ENCODE peak calls at places on chromosomes 2 and 18, in ten cellular contexts. One of them, this sample, is unnamed. For H3K4me1, the result is how much of the 10 kb centered on the place peaks cover.

GRCh38 chr18:67862069-67862468 is 345.5 kb upstream of the DSEL start:
- DNase-seq in small intestine: no peak
- DNase-seq in mammary epithelial cell: no peak
- DNase-seq in spleen: no peak
- DNase-seq in A549: no peak
- DNase-seq in ovary: no peak
- DNase-seq in pancreas: no peak
- DNase-seq in GM12878: no peak
- DNase-seq in CD4-positive, CD25-positive, alpha-beta regulatory T cell: no peak
- DNase-seq in A673: no peak
- DNase-seq in this sample: no peak

GRCh38 chr2:219567131-219567530 is 4.2 kb downstream of the OBSL1 start:
- DNase-seq in A673: no peak
- DNase-seq in spleen: no peak
- DNase-seq in CD4-positive, CD25-positive, alpha-beta regulatory T cell: no peak
- DNase-seq in small intestine: no peak
- DNase-seq in pancreas: no peak
- DNase-seq in GM12878: no peak
- DNase-seq in A549: no peak
- DNase-seq in mammary epithelial cell: no peak
- DNase-seq in ovary: no peak
- DNase-seq in this sample: no peak

GRCh38 chr2:75319951-75320350 is 120.6 kb upstream of the TACR1 start:
- DNase-seq in GM12878: no peak
- DNase-seq in A673: no peak
- DNase-seq in A549: no peak
- DNase-seq in ovary: no peak
- DNase-seq in pancreas: no peak
- DNase-seq in mammary epithelial cell: no peak
- DNase-seq in small intestine: no peak
- DNase-seq in spleen: no peak
- DNase-seq in CD4-positive, CD25-positive, alpha-beta regulatory T cell: no peak
- DNase-seq in this sample: no peak

GRCh38 chr2:166104084-166104483 is 23.7 kb downstream of the SCN1A start:
- DNase-seq in mammary epithelial cell: no peak
- DNase-seq in pancreas: no peak
- DNase-seq in ovary: no peak
- DNase-seq in A549: no peak
- DNase-seq in A673: no peak
- DNase-seq in small intestine: no peak
- DNase-seq in CD4-positive, CD25-positive, alpha-beta regulatory T cell: no peak
- DNase-seq in spleen: no peak
- DNase-seq in GM12878: no peak
- DNase-seq in this sample: no peak

GRCh38 chr2:127128508-127128907 is 21.6 kb upstream of the BIN1 start:
- DNase-seq in mammary epithelial cell: peak
- DNase-seq in A549: no peak
- DNase-seq in spleen: peak
- DNase-seq in small intestine: peak
- DNase-seq in GM12878: peak
- DNase-seq in A673: peak
- DNase-seq in pancreas: peak
- DNase-seq in CD4-positive, CD25-positive, alpha-beta regulatory T cell: no peak
- DNase-seq in ovary: no peak
- DNase-seq in this sample: peak

GRCh38 chr2:235709969-235710879 is 216.4 kb downstream of the AGAP1 start:
- DNase-seq in GM12878: no peak
- DNase-seq in small intestine: no peak
- DNase-seq in CD4-positive, CD25-positive, alpha-beta regulatory T cell: no peak
- DNase-seq in spleen: no peak
- DNase-seq in ovary: no peak
- DNase-seq in A673: peak
- DNase-seq in mammary epithelial cell: no peak
- DNase-seq in pancreas: no peak
- DNase-seq in A549: no peak
- DNase-seq in this sample: no peak

GRCh38 chr18:76875390-76876330 is 53.3 kb downstream of the ZNF236 start:
- DNase-seq in A673: peak
- DNase-seq in spleen: no peak
- DNase-seq in ovary: no peak
- DNase-seq in pancreas: peak
- DNase-seq in A549: peak
- DNase-seq in CD4-positive, CD25-positive, alpha-beta regulatory T cell: peak
- DNase-seq in GM12878: no peak
- DNase-seq in small intestine: peak
- DNase-seq in mammary epithelial cell: peak
- DNase-seq in this sample: peak

GRCh38 chr18:23498877-23499570 is 4.3 kb upstream of the RMC1 start:
- DNase-seq in A549: peak
- DNase-seq in small intestine: peak
- DNase-seq in spleen: peak
- DNase-seq in GM12878: no peak
- DNase-seq in mammary epithelial cell: peak
- DNase-seq in pancreas: peak
- DNase-seq in CD4-positive, CD25-positive, alpha-beta regulatory T cell: peak
- DNase-seq in A673: peak
- DNase-seq in ovary: peak
- DNase-seq in this sample: peak

GRCh38 chr2:1738646-1739302 is 5.5 kb downstream of the PXDN start:
- DNase-seq in ovary: peak
- DNase-seq in GM12878: no peak
- DNase-seq in A549: no peak
- DNase-seq in A673: no peak
- DNase-seq in small intestine: no peak
- DNase-seq in pancreas: no peak
- DNase-seq in CD4-positive, CD25-positive, alpha-beta regulatory T cell: no peak
- DNase-seq in mammary epithelial cell: no peak
- DNase-seq in spleen: no peak
- DNase-seq in this sample: no peak
- H3K4me1 ChIP-seq in ovary: under half
- H3K4me1 ChIP-seq in GM12878: under half
- H3K4me1 ChIP-seq in A549: under half
- H3K4me1 ChIP-seq in A673: under half
- H3K4me1 ChIP-seq in small intestine: under half
- H3K4me1 ChIP-seq in pancreas: under half
- H3K4me1 ChIP-seq in CD4-positive, CD25-positive, alpha-beta regulatory T cell: under half
- H3K4me1 ChIP-seq in mammary epithelial cell: under half
- H3K4me1 ChIP-seq in spleen: under half
- H3K4me1 ChIP-seq in this sample: under half

GRCh38 chr2:68936889-68937288 is 15.8 kb downstream of the GKN2 start:
- DNase-seq in A673: peak
- DNase-seq in mammary epithelial cell: peak
- DNase-seq in GM12878: no peak
- DNase-seq in small intestine: no peak
- DNase-seq in pancreas: no peak
- DNase-seq in ovary: no peak
- DNase-seq in CD4-positive, CD25-positive, alpha-beta regulatory T cell: no peak
- DNase-seq in A549: no peak
- DNase-seq in spleen: no peak
- DNase-seq in this sample: no peak
- H3K4me3 ChIP-seq in A673: no peak
- H3K4me3 ChIP-seq in mammary epithelial cell: no peak
- H3K4me3 ChIP-seq in GM12878: no peak
- H3K4me3 ChIP-seq in small intestine: no peak
- H3K4me3 ChIP-seq in pancreas: no peak
- H3K4me3 ChIP-seq in ovary: no peak
- H3K4me3 ChIP-seq in CD4-positive, CD25-positive, alpha-beta regulatory T cell: no peak
- H3K4me3 ChIP-seq in A549: no peak
- H3K4me3 ChIP-seq in spleen: no peak
- H3K4me3 ChIP-seq in this sample: no peak

GRCh38 chr2:217666338-217666737 is 336.5 kb downstream of the TNS1 start:
- DNase-seq in A549: no peak
- DNase-seq in small intestine: no peak
- DNase-seq in ovary: no peak
- DNase-seq in pancreas: no peak
- DNase-seq in CD4-positive, CD25-positive, alpha-beta regulatory T cell: no peak
- DNase-seq in GM12878: no peak
- DNase-seq in mammary epithelial cell: peak
- DNase-seq in spleen: no peak
- DNase-seq in A673: no peak
- DNase-seq in this sample: no peak
- H3K4me1 ChIP-seq in A549: under half
- H3K4me1 ChIP-seq in small intestine: under half
- H3K4me1 ChIP-seq in ovary: under half
- H3K4me1 ChIP-seq in pancreas: under half
- H3K4me1 ChIP-seq in CD4-positive, CD25-positive, alpha-beta regulatory T cell: under half
- H3K4me1 ChIP-seq in GM12878: under half
- H3K4me1 ChIP-seq in mammary epithelial cell: under half
- H3K4me1 ChIP-seq in spleen: under half
- H3K4me1 ChIP-seq in A673: under half
- H3K4me1 ChIP-seq in this sample: under half

GRCh38 chr2:119011162-119011909 is 69.3 kb downstream of the MARCO start:
- DNase-seq in pancreas: peak
- DNase-seq in spleen: no peak
- DNase-seq in GM12878: no peak
- DNase-seq in A549: peak
- DNase-seq in small intestine: peak
- DNase-seq in A673: peak
- DNase-seq in CD4-positive, CD25-positive, alpha-beta regulatory T cell: no peak
- DNase-seq in ovary: peak
- DNase-seq in mammary epithelial cell: no peak
- DNase-seq in this sample: peak
- H3K4me3 ChIP-seq in pancreas: no peak
- H3K4me3 ChIP-seq in spleen: no peak
- H3K4me3 ChIP-seq in GM12878: no peak
- H3K4me3 ChIP-seq in A549: peak
- H3K4me3 ChIP-seq in small intestine: no peak
- H3K4me3 ChIP-seq in A673: no peak
- H3K4me3 ChIP-seq in CD4-positive, CD25-positive, alpha-beta regulatory T cell: no peak
- H3K4me3 ChIP-seq in ovary: no peak
- H3K4me3 ChIP-seq in mammary epithelial cell: no peak
- H3K4me3 ChIP-seq in this sample: no peak

GRCh38 chr2:88614497-88615157 is 12.6 kb downstream of the EIF2AK3 start:
- DNase-seq in GM12878: peak
- DNase-seq in pancreas: no peak
- DNase-seq in CD4-positive, CD25-positive, alpha-beta regulatory T cell: no peak
- DNase-seq in A549: no peak
- DNase-seq in small intestine: no peak
- DNase-seq in A673: no peak
- DNase-seq in spleen: no peak
- DNase-seq in mammary epithelial cell: no peak
- DNase-seq in ovary: no peak
- DNase-seq in this sample: no peak

GRCh38 chr2:88621432-88621831 is 5.8 kb downstream of the EIF2AK3 start:
- DNase-seq in mammary epithelial cell: no peak
- DNase-seq in spleen: no peak
- DNase-seq in CD4-positive, CD25-positive, alpha-beta regulatory T cell: no peak
- DNase-seq in ovary: no peak
- DNase-seq in GM12878: no peak
- DNase-seq in A549: no peak
- DNase-seq in pancreas: no peak
- DNase-seq in A673: no peak
- DNase-seq in small intestine: no peak
- DNase-seq in this sample: no peak

GRCh38 chr2:88613921-88614320 is 13.3 kb downstream of the EIF2AK3 start:
- DNase-seq in small intestine: no peak
- DNase-seq in ovary: no peak
- DNase-seq in mammary epithelial cell: no peak
- DNase-seq in CD4-positive, CD25-positive, alpha-beta regulatory T cell: no peak
- DNase-seq in GM12878: no peak
- DNase-seq in A673: no peak
- DNase-seq in spleen: no peak
- DNase-seq in pancreas: no peak
- DNase-seq in A549: no peak
- DNase-seq in this sample: no peak

GRCh38 chr2:88620015-88620414 is 7.2 kb downstream of the EIF2AK3 start:
- DNase-seq in mammary epithelial cell: no peak
- DNase-seq in GM12878: no peak
- DNase-seq in A549: no peak
- DNase-seq in A673: no peak
- DNase-seq in spleen: no peak
- DNase-seq in CD4-positive, CD25-positive, alpha-beta regulatory T cell: no peak
- DNase-seq in pancreas: no peak
- DNase-seq in small intestine: no peak
- DNase-seq in ovary: no peak
- DNase-seq in this sample: no peak

DNA sequence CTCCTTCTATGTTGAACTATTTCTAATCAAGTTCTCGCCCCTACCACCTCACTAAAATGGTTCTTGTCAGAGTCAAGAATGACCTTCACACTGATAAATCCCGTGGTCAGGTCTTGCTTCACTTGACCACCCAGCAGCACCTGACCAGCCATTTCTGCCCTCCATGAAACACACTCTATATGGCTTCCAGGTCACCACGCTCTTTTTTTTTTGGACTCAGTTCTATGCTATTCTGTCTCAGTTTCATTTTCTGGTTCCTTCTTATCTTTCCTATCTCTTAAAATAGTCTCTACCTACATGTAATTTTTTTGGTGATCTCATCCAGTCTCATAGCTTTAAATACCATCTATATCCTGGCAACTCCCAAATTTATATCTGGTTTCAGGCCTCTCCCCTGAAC is 11.4 kb downstream of the EIF2AK3 start:
- DNase-seq in ovary: no peak
- DNase-seq in CD4-positive, CD25-positive, alpha-beta regulatory T cell: no peak
- DNase-seq in GM12878: no peak
- DNase-seq in small intestine: no peak
- DNase-seq in pancreas: no peak
- DNase-seq in A673: no peak
- DNase-seq in spleen: no peak
- DNase-seq in A549: no peak
- DNase-seq in mammary epithelial cell: peak
- DNase-seq in this sample: no peak
- H3K4me1 ChIP-seq in ovary: under half
- H3K4me1 ChIP-seq in CD4-positive, CD25-positive, alpha-beta regulatory T cell: under half
- H3K4me1 ChIP-seq in GM12878: under half
- H3K4me1 ChIP-seq in small intestine: under half
- H3K4me1 ChIP-seq in pancreas: under half
- H3K4me1 ChIP-seq in A673: under half
- H3K4me1 ChIP-seq in spleen: under half
- H3K4me1 ChIP-seq in A549: under half
- H3K4me1 ChIP-seq in mammary epithelial cell: under half
- H3K4me1 ChIP-seq in this sample: under half